ENCODE peak calls at places on chromosomes 6 and 20, in six cellular contexts. T, V, A, X, P and G are unnamed samples. For H3K4me1, the result is how much of the 10 kb centered on the place peaks cover.

GRCh38 chr6:44740566-44741120 is 353.1 kb downstream of the CDC5L start:
- DNase-seq in T (no peak), V (no peak), A (no peak), X (no peak), P (no peak), G (no peak)

GRCh38 chr20:48891235-48892048 is 30.1 kb upstream of the ARFGEF2 start:
- DNase-seq in T (no peak), V (no peak), A (no peak), X (no peak), P (no peak), G (no peak)

GRCh38 chr6:155448823-155449789 is 6.5 kb downstream of the NOX3 start:
- DNase-seq in T (no peak), V (peak), A (no peak), X (no peak), P (peak), G (no peak)

GRCh38 chr6:136586295-136586694 is 36.1 kb upstream of the MAP7 start:
- DNase-seq in T (no peak), V (no peak), A (peak), X (no peak), P (no peak), G (no peak)

GRCh38 chr6:119148102-119148824 is 69.8 kb upstream of the FAM184A start:
- DNase-seq in T (no peak), V (peak), A (peak), X (peak), P (peak), G (no peak)

GRCh38 chr6:90110971-90111370 is 185.7 kb downstream of the BACH2 start:
- DNase-seq in T (no peak), V (no peak), A (no peak), X (no peak), P (no peak), G (no peak)

GRCh38 chr6:15380354-15380753 is 134.5 kb downstream of the JARID2 start:
- DNase-seq in T (no peak), V (no peak), A (no peak), X (no peak), P (no peak), G (no peak)

GRCh38 chr6:161048636-161049035 is 57.1 kb downstream of the MAP3K4 start:
- DNase-seq in T (no peak), V (peak), A (no peak), X (no peak), P (no peak), G (no peak)

GRCh38 chr6:150211700-150212615 is 69.1 kb downstream of the PPP1R14C start:
- DNase-seq in T (no peak), V (no peak), A (no peak), X (no peak), P (peak), G (no peak)

GRCh38 chr6:168640738-168641137 is 199.8 kb downstream of the SMOC2 start:
- DNase-seq in T (no peak), V (no peak), A (no peak), X (no peak), P (no peak), G (no peak)

GRCh38 chr20:51894201-51894600 is 91.9 kb upstream of the SALL4 start:
- DNase-seq in T (no peak), V (no peak), A (no peak), X (no peak), P (no peak), G (no peak)

GRCh38 chr6:28383235-28384142 is 16.1 kb downstream of the ZSCAN12 start:
- DNase-seq in T (peak), V (peak), A (peak), X (peak), P (peak), G (no peak)

GRCh38 chr20:50353289-50353961 is 156.8 kb upstream of the PTPN1 start:
- DNase-seq in T (no peak), V (no peak), A (no peak), X (peak), P (no peak), G (no peak)

GRCh38 chr6:11851405-11851804 is 72.8 kb upstream of the ADTRP start:
- DNase-seq in T (no peak), V (no peak), A (peak), X (no peak), P (no peak), G (no peak)

GRCh38 chr20:57498425-57499400 is 26.2 kb downstream of the CTCFL start:
- DNase-seq in T (no peak), V (peak), A (peak), X (no peak), P (no peak), G (no peak)

GRCh38 chr20:23120936-23121765 is 35.0 kb upstream of the CD93 start:
- DNase-seq in T (no peak), V (no peak), A (no peak), X (no peak), P (peak), G (no peak)

GRCh38 chr20:34515484-34516037 is 661 bp upstream of the DYNLRB1 start:
- DNase-seq in T (peak), V (peak), A (peak), X (peak), P (peak), G (peak)

GRCh38 chr20:25867776-25868649 is 171.4 kb upstream of the ZNF337 start:
- DNase-seq in T (no peak), V (peak), A (peak), X (no peak), P (no peak), G (no peak)

GRCh38 chr6:133326584-133326983 is 85.4 kb downstream of the EYA4 start:
- DNase-seq in T (no peak), V (no peak), A (no peak), X (no peak), P (no peak), G (no peak)

GRCh38 chr6:52983159-52983848 is 11.8 kb downstream of the GSTA4 start:
- DNase-seq in T (no peak), V (no peak), A (no peak), X (no peak), P (no peak), G (no peak)

GRCh38 chr6:13613029-13613594 is 2.0 kb upstream of the NOL7 start:
- DNase-seq in T (no peak), V (no peak), A (no peak), X (no peak), P (peak), G (no peak)

GRCh38 chr6:166738361-166738760 is 111.3 kb upstream of the RPS6KA2 start:
- DNase-seq in T (no peak), V (no peak), A (no peak), X (no peak), P (no peak), G (no peak)

GRCh38 chr6:35203680-35204079 is 10.1 kb upstream of the SCUBE3 start:
- DNase-seq in T (no peak), V (no peak), A (no peak), X (no peak), P (no peak), G (no peak)

GRCh38 chr6:2791124-2792050 is 26.2 kb downstream of the WRNIP1 start:
- DNase-seq in T (no peak), V (peak), A (peak), X (peak), P (peak), G (peak)

GRCh38 chr6:169723200-169723909 is 945 bp downstream of the PHF10 start:
- DNase-seq in T (no peak), V (peak), A (peak), X (peak), P (peak), G (no peak)

GRCh38 chr6:160035241-160035640 is 66.4 kb downstream of the IGF2R start:
- DNase-seq in T (no peak), V (no peak), A (no peak), X (no peak), P (no peak), G (no peak)

GRCh38 chr6:148954934-148955915 is 208.4 kb downstream of the UST start:
- DNase-seq in T (no peak), V (no peak), A (no peak), X (no peak), P (no peak), G (no peak)

GRCh38 chr20:63979221-63979548 is 257 bp downstream of the SAMD10 start:
- DNase-seq in T (no peak), V (no peak), A (no peak), X (no peak), P (no peak), G (no peak)

GRCh38 chr6:110329729-110330436 is 28.3 kb downstream of the METTL24 start:
- DNase-seq in T (no peak), V (no peak), A (no peak), X (peak), P (no peak), G (no peak)

GRCh38 chr20:42530855-42531674 is 658.6 kb downstream of the PTPRT start:
- DNase-seq in T (peak), V (peak), A (peak), X (peak), P (peak), G (no peak)

GRCh38 chr6:152271681-152272464 is 365.3 kb downstream of the SYNE1 start:
- DNase-seq in T (no peak), V (no peak), A (no peak), X (no peak), P (no peak), G (peak)

GRCh38 chr6:135583256-135583758 is 85.8 kb upstream of the AHI1 start:
- DNase-seq in T (no peak), V (no peak), A (no peak), X (no peak), P (no peak), G (no peak)
- H3K4me1 ChIP-seq in T (under half), V (under half), A (under half), X (under half), P (under half), G (under half)

GRCh38 chr6:134422426-134423231 is 104.7 kb upstream of the SGK1 start:
- DNase-seq in T (no peak), V (no peak), A (peak), X (peak), P (peak), G (no peak)
- TF ChIP-seq CHD2 in T (no peak), V (no peak), A (no peak), X (no peak), P (no peak), G (no peak)

DNA sequence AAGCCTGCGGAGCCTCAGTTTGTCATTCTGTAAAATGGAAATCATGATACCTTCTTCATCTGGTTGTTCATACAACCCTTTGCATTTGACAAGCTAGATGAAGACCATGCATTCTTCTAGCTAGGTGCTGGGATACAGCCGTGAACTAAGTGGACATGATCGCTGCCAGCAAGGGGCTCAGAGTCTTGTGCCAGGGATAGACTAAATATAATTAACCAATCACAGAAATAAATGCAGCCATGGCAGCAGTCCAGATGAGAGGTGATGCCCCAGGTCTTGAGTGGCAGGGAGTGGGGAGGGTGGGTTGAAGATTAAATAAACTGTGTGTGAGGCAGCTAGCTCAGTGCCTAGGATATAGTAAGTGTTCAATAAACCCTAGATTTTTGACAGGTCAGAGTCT is 19.3 kb downstream of the JPH2 start:
- DNase-seq in T (no peak), V (no peak), A (no peak), X (no peak), P (no peak), G (no peak)
- H3K4me1 ChIP-seq in T (under half), V (under half), A (half or more), X (under half), P (under half), G (under half)

GRCh38 chr20:21105429-21106170 is 558 bp downstream of the LINC00237 start:
- DNase-seq in T (no peak), V (peak), A (no peak), X (no peak), P (no peak), G (no peak)
- TF ChIP-seq CHD2 in T (no peak), V (no peak), A (no peak), X (no peak), P (no peak), G (no peak)

GRCh38 chr6:42049116-42049809 is 1.1 kb upstream of the TAF8 start:
- DNase-seq in T (no peak), V (no peak), A (no peak), X (no peak), P (peak), G (no peak)

GRCh38 chr6:42046491-42047219 is 3.7 kb upstream of the TAF8 start:
- DNase-seq in T (no peak), V (no peak), A (no peak), X (no peak), P (peak), G (no peak)

GRCh38 chr6:42047220-42047590 is 3.1 kb upstream of the TAF8 start:
- DNase-seq in T (no peak), V (no peak), A (no peak), X (no peak), P (no peak), G (no peak)

GRCh38 chr6:42045538-42046460 is 4.5 kb upstream of the TAF8 start:
- DNase-seq in T (peak), V (no peak), A (peak), X (no peak), P (peak), G (peak)

GRCh38 chr6:42047790-42048405 is 2.4 kb upstream of the TAF8 start:
- DNase-seq in T (no peak), V (peak), A (no peak), X (no peak), P (no peak), G (no peak)
- H3K4me1 ChIP-seq in T (under half), V (under half), A (half or more), X (half or more), P (half or more), G (under half)

DNA sequence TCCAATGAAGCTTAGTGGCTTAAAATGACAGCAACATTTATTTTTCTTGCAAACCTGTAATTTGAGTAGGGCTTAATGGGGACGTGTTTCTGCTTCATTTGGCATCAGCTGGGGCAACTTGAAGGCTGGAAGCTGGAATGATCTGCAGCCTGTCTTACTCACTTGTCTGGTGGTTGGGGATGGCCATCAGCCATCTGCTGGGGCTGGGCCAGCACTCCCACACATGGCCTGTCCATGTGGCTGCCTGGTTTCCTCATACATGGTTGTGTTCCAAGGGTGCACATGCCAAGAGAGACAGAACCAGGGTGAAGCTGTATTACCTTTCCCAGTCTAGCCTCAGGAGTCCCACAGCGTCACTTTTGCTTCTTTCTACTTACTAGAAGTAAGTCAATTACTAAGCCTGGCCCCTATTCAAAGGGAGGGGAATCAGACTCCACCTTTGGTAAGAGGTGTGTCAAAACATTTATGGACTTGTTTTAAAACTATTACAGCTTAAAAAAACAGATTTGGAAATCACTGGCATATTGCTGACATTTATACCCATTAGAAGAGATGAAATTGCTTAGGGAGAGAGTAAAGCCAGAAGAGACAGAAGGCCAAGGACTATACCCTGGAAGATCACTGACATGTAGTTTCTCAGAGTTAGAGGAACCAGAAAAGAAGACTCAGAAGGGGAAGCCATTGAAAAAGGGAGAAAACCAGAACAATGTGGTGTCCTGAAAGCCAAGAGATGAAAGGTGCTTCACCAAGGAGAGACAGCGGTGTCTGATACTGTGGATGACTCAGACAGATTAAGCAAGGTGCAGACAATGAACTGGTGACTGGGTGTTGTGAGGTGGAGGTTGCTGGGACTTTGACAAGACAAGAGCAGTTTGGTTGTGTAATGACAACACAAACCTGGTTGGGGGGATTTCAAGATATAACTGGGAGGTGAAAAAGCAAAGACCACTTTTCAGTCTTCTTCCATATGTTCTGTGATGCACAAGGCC is 345.2 kb downstream of the GJA1 start:
- DNase-seq in T (no peak), V (no peak), A (peak), X (no peak), P (no peak), G (no peak)
- TF ChIP-seq CHD2 in T (no peak), V (no peak), A (no peak), X (no peak), P (no peak), G (no peak)

DNA sequence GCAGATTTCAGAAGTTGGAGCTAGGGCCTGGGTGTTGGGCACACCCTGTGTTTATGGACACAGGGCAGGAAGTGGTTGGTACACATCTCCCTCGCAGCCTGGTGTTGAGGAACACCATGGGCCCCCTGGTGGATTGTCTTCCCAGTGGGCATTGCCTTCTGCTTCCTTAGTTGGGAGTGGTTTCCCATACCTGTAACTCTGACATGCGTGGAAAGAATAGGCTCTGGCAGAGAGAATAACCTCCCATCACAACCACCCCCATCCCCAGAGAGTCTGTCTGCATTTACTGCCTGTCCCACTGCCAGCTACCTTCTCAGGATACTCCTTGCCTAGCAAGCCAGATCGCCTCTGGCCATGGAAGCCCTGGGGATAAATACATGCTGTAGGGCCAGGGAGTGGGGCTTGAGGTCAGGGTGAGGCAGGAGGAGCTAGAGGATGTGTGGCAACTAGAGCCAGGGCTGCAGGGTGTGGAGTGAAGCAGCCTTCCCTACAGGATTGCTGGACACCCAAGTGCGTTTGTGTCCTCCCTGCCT is 14.7 kb downstream of the LRRC73 start:
- DNase-seq in T (no peak), V (no peak), A (no peak), X (peak), P (no peak), G (no peak)
- H3K4me1 ChIP-seq in T (under half), V (under half), A (under half), X (under half), P (under half), G (under half)

GRCh38 chr20:9935285-9935684 is 96.4 kb upstream of the PAK5 start:
- DNase-seq in T (no peak), V (no peak), A (no peak), X (no peak), P (no peak), G (no peak)
- TF ChIP-seq CHD2 in T (no peak), V (no peak), A (no peak), X (no peak), P (no peak), G (no peak)

GRCh38 chr20:47796952-47797351 is 11.7 kb upstream of the SULF2 start:
- DNase-seq in T (no peak), V (no peak), A (no peak), X (no peak), P (no peak), G (no peak)
- H3K4me1 ChIP-seq in T (under half), V (under half), A (under half), X (under half), P (under half), G (under half)

DNA sequence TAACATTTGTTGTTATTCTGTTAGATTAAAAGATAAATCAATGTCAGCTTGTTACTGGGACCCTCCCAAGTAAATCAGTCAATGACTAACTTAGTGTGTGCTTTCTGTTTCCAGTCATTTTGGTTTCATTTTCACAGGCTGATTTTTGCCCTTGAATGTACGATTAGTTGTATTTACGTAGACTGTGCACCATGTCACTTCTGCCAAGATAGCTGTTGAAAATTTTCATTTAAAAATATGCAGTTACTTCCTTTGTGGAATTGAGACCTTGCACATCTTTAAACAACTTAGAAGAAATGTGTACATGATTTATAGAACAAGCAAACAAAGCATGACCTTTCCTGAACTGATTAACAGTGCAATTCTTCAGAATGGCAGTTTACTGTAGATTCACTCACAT is 944.8 kb upstream of the CITED2 start:
- DNase-seq in T (no peak), V (no peak), A (peak), X (peak), P (no peak), G (no peak)
- TF ChIP-seq CHD2 in T (no peak), V (no peak), A (no peak), X (no peak), P (no peak), G (no peak)